ENCODE peak calls at places on chromosome 6, in nine cellular contexts. L is left lung, F is pancreas, E is thoracic aorta, M is right atrium auricular region, U is heart right ventricle, A is psoas muscle, D is transverse colon, R is DND-41. B is an unnamed sample.

GRCh38 chr6:43896474-43896873 is 126.5 kb downstream of the VEGFA start:
- DNase-seq in L (no peak), F (no peak), E (no peak), M (no peak), U (no peak), A (no peak), D (no peak), R (no peak), B (no peak)

GRCh38 chr6:147947521-147947920 is 395.1 kb upstream of the SASH1 start:
- DNase-seq in L (no peak), F (no peak), E (no peak), M (no peak), U (no peak), A (no peak), D (no peak), R (no peak), B (no peak)

GRCh38 chr6:151387175-151387574 is 4.2 kb downstream of the ZBTB2 start:
- DNase-seq in L (no peak), F (no peak), E (no peak), M (no peak), U (no peak), A (no peak), D (no peak), R (no peak), B (no peak)

GRCh38 chr6:156461647-156462046 is 315.5 kb upstream of the ARID1B start:
- DNase-seq in L (no peak), F (no peak), E (no peak), M (no peak), U (no peak), A (no peak), D (no peak), R (no peak), B (no peak)

GRCh38 chr6:13531956-13532355 is 42.4 kb upstream of the SIRT5 start:
- DNase-seq in L (no peak), F (no peak), E (no peak), M (no peak), U (no peak), A (no peak), D (no peak), R (no peak), B (no peak)

GRCh38 chr6:157879034-157879872 is 56.2 kb downstream of the SNX9 start:
- DNase-seq in L (no peak), F (no peak), E (no peak), M (no peak), U (no peak), A (no peak), D (no peak), R (no peak), B (peak; percentile 50)

GRCh38 chr6:84847349-84848160 is 83.2 kb upstream of the TBX18 start:
- DNase-seq in L (no peak), F (no peak), E (no peak), M (no peak), U (no peak), A (no peak), D (no peak), R (no peak), B (no peak)

GRCh38 chr6:168105813-168106660 is 27.0 kb upstream of the FRMD1 start:
- DNase-seq in L (peak; percentile 30), F (no peak), E (no peak), M (no peak), U (no peak), A (peak; percentile 4), D (no peak), R (no peak), B (no peak)

GRCh38 chr6:52612336-52613096 is 35.7 kb upstream of the TRAM2 start:
- DNase-seq in L (no peak), F (no peak), E (no peak), M (no peak), U (no peak), A (no peak), D (no peak), R (no peak), B (no peak)

GRCh38 chr6:47654255-47654654 is 44.1 kb upstream of the ADGRF4 start:
- DNase-seq in L (peak; percentile 15), F (no peak), E (no peak), M (no peak), U (no peak), A (no peak), D (no peak), R (no peak), B (no peak)

GRCh38 chr6:107866606-107867301 is 42.6 kb upstream of the SCML4 start:
- DNase-seq in L (no peak), F (no peak), E (no peak), M (no peak), U (no peak), A (no peak), D (no peak), R (peak; percentile 30), B (peak; percentile 20)

GRCh38 chr6:152503541-152503940 is 133.6 kb downstream of the SYNE1 start:
- DNase-seq in L (no peak), F (no peak), E (no peak), M (no peak), U (no peak), A (no peak), D (no peak), R (no peak), B (no peak)

GRCh38 chr6:55895972-55896371 is 20.6 kb upstream of the BMP5 start:
- DNase-seq in L (no peak), F (no peak), E (no peak), M (no peak), U (no peak), A (no peak), D (no peak), R (no peak), B (no peak)

GRCh38 chr6:6712258-6712978 is 123.9 kb downstream of the LY86 start:
- DNase-seq in L (no peak), F (peak; percentile 43), E (no peak), M (no peak), U (no peak), A (peak; percentile 36), D (peak; percentile 51), R (peak; percentile 57), B (peak; percentile 14)

GRCh38 chr6:72464791-72465691 is 156.8 kb upstream of the KCNQ5 start:
- DNase-seq in L (no peak), F (peak; percentile 35), E (no peak), M (no peak), U (no peak), A (no peak), D (no peak), R (no peak), B (no peak)

GRCh38 chr6:72758901-72759300 is 137.0 kb downstream of the KCNQ5 start:
- DNase-seq in L (no peak), F (no peak), E (no peak), M (no peak), U (no peak), A (no peak), D (no peak), R (no peak), B (no peak)

GRCh38 chr6:146009338-146009737 is 19.5 kb upstream of the GRM1 start:
- DNase-seq in L (no peak), F (no peak), E (no peak), M (no peak), U (no peak), A (no peak), D (no peak), R (no peak), B (no peak)

GRCh38 chr6:52515219-52515960 is 61.5 kb downstream of the TRAM2 start:
- DNase-seq in L (no peak), F (no peak), E (no peak), M (no peak), U (no peak), A (no peak), D (no peak), R (no peak), B (no peak)

GRCh38 chr6:149140137-149140909 is 177.2 kb upstream of the TAB2 start:
- DNase-seq in L (peak; percentile 54), F (no peak), E (no peak), M (no peak), U (no peak), A (no peak), D (no peak), R (peak; percentile 29), B (peak; percentile 68)

GRCh38 chr6:158536084-158536890 is 23.6 kb upstream of the TMEM181 start:
- DNase-seq in L (peak; percentile 88), F (peak; percentile 81), E (no peak), M (no peak), U (peak; percentile 73), A (peak; percentile 66), D (peak; percentile 79), R (peak; percentile 49), B (peak; percentile 76)

DNA sequence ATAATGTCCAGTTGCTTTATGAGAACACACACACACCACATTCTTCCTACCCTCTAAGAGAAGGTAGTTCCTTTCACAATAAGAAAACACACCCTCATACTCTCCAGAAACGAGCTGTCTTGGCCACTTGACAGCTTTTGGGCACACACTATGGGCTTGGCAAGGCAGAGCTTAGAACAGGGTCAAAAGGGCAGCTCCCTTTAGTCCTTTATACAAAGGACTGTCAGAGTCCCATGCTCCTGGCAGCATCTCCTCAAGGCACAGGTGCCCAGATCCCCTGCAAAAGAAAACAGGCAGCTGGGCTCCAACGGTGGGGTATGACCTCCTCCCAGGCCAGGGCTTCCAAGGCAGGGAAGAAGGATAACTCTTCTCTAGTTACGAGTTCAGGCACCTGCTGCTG is 4.9 kb upstream of the LYRM2 start:
- DNase-seq in L (no peak), F (no peak), E (no peak), M (no peak), U (no peak), A (no peak), D (no peak), R (no peak), B (no peak)
- H3K36me3 ChIP-seq in L (no peaks in the 10 kb centered on the region), F (peaks cover 6% of the 10 kb centered on the region), E (peaks cover 22% of the 10 kb centered on the region), M (peaks cover 42% of the 10 kb centered on the region), U (no peaks in the 10 kb centered on the region), A (peaks cover 62% of the 10 kb centered on the region), D (no peaks in the 10 kb centered on the region), R (peaks cover 69% of the 10 kb centered on the region), B (peaks cover 14% of the 10 kb centered on the region)

GRCh38 chr6:17927705-17928104 is 59.7 kb downstream of the KIF13A start:
- DNase-seq in L (no peak), F (no peak), E (no peak), M (no peak), U (peak; percentile 45), A (no peak), D (no peak), R (no peak), B (no peak)
- TF ChIP-seq CTCF in L (no peak), F (no peak), E (no peak), M (no peak), U (no peak), A (no peak), D (no peak), R (no peak), B (no peak)

GRCh38 chr6:99943846-99944245 is 50.2 kb downstream of the MCHR2 start:
- DNase-seq in L (no peak), F (no peak), E (no peak), M (no peak), U (no peak), A (no peak), D (no peak), R (no peak), B (no peak)
- H3K36me3 ChIP-seq in L (no peaks in the 10 kb centered on the region), F (no peaks in the 10 kb centered on the region), E (no peaks in the 10 kb centered on the region), M (no peaks in the 10 kb centered on the region), U (no peaks in the 10 kb centered on the region), A (no peaks in the 10 kb centered on the region), D (no peaks in the 10 kb centered on the region), R (no peaks in the 10 kb centered on the region), B (no peaks in the 10 kb centered on the region)

DNA sequence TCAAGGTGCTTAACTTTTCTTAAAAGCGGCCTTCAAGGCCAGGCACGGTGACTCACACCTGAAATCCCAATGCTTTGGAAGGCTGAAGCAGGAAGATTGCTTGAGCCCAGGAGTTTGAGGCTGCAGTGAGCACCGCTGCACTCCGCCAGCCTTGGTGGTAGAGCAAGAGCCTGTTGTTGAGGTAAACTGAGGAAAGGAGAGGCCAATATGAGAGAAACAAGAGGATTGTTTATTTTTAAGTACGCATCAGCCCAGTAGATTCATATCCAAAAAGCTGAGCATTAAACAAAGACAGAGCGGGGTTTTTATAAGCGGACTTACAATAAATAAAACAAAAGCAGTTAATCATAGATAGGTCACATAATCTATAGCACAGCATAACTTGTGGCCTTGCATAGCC is 15.0 kb upstream of the GMPR start:
- DNase-seq in L (no peak), F (no peak), E (no peak), M (no peak), U (no peak), A (no peak), D (no peak), R (no peak), B (no peak)
- TF ChIP-seq CTCF in L (no peak), F (no peak), E (no peak), M (no peak), U (no peak), A (no peak), D (no peak), R (no peak), B (no peak)

B was measured in GM06990.